ENCODE peak calls at places on chromosomes 2 and 18, in four cellular contexts. One of them, this sample, is unnamed.

GRCh38 chr2:129923265-129924141 is 56.0 kb upstream of the RAB6C start:
- DNase-seq in HepG2: peak
- DNase-seq in K562: peak
- DNase-seq in GM12878: no peak
- DNase-seq in this sample: peak

GRCh38 chr2:203859030-203859854 is 8.3 kb upstream of the CTLA4 start:
- DNase-seq in K562: no peak
- DNase-seq in HepG2: no peak
- DNase-seq in GM12878: no peak
- DNase-seq in this sample: no peak

GRCh38 chr18:74499633-74500032 is 3.5 kb downstream of the CNDP2 start:
- DNase-seq in K562: peak
- DNase-seq in HepG2: no peak
- DNase-seq in GM12878: peak
- DNase-seq in this sample: no peak

GRCh38 chr2:167862787-167863186 is 384.6 kb downstream of the STK39 start:
- DNase-seq in GM12878: peak
- DNase-seq in K562: no peak
- DNase-seq in HepG2: no peak
- DNase-seq in this sample: no peak

GRCh38 chr18:44870631-44871502 is 190.2 kb downstream of the SETBP1 start:
- DNase-seq in GM12878: no peak
- DNase-seq in HepG2: no peak
- DNase-seq in K562: no peak
- DNase-seq in this sample: peak

GRCh38 chr2:223469270-223470057 is 132.7 kb downstream of the SCG2 start:
- DNase-seq in HepG2: no peak
- DNase-seq in K562: no peak
- DNase-seq in GM12878: no peak
- DNase-seq in this sample: no peak

GRCh38 chr18:59079264-59079972 is 60.3 kb upstream of the SEC11C start:
- DNase-seq in HepG2: no peak
- DNase-seq in K562: no peak
- DNase-seq in GM12878: no peak
- DNase-seq in this sample: no peak

GRCh38 chr2:227822416-227823003 is 8.9 kb downstream of the CCL20 start:
- DNase-seq in HepG2: peak
- DNase-seq in GM12878: no peak
- DNase-seq in K562: no peak
- DNase-seq in this sample: no peak

GRCh38 chr2:88006912-88007439 is 9.4 kb downstream of the RNU2-63P start:
- DNase-seq in GM12878: no peak
- DNase-seq in HepG2: no peak
- DNase-seq in K562: no peak
- DNase-seq in this sample: no peak

GRCh38 chr18:43129946-43130523 is 14.6 kb upstream of the RIT2 start:
- DNase-seq in HepG2: no peak
- DNase-seq in K562: no peak
- DNase-seq in GM12878: no peak
- DNase-seq in this sample: peak

GRCh38 chr2:112301171-112301584 is 25.8 kb downstream of the ZC3H6 start:
- DNase-seq in K562: no peak
- DNase-seq in HepG2: peak
- DNase-seq in GM12878: no peak
- DNase-seq in this sample: no peak

GRCh38 chr18:52465391-52465790 is 125.4 kb downstream of the DCC start:
- DNase-seq in K562: no peak
- DNase-seq in HepG2: no peak
- DNase-seq in GM12878: no peak
- DNase-seq in this sample: no peak

GRCh38 chr2:138180691-138181386 is 216.6 kb downstream of the HNMT start:
- DNase-seq in HepG2: peak
- DNase-seq in GM12878: no peak
- DNase-seq in K562: no peak
- DNase-seq in this sample: peak

GRCh38 chr2:36965751-36966369 is 476 bp downstream of the STRN start:
- DNase-seq in GM12878: no peak
- DNase-seq in K562: peak
- DNase-seq in HepG2: no peak
- DNase-seq in this sample: peak

GRCh38 chr2:66575625-66576371 is 140.9 kb downstream of the MEIS1 start:
- DNase-seq in HepG2: no peak
- DNase-seq in K562: no peak
- DNase-seq in GM12878: no peak
- DNase-seq in this sample: peak

GRCh38 chr2:16684676-16685339 is 19.2 kb upstream of the CYRIA start:
- DNase-seq in GM12878: no peak
- DNase-seq in HepG2: no peak
- DNase-seq in K562: no peak
- DNase-seq in this sample: no peak

GRCh38 chr2:3114406-3115185 is 263.0 kb downstream of the EIPR1 start:
- DNase-seq in HepG2: no peak
- DNase-seq in GM12878: no peak
- DNase-seq in K562: no peak
- DNase-seq in this sample: no peak

GRCh38 chr2:53058526-53058925 is 709.1 kb upstream of the CHAC2 start:
- DNase-seq in GM12878: no peak
- DNase-seq in HepG2: no peak
- DNase-seq in K562: no peak
- DNase-seq in this sample: no peak

GRCh38 chr2:63257473-63257872 is 206.8 kb downstream of the OTX1 start:
- DNase-seq in GM12878: peak
- DNase-seq in HepG2: no peak
- DNase-seq in K562: no peak
- DNase-seq in this sample: no peak

GRCh38 chr18:23617412-23618009 is 31.2 kb upstream of the NPC1 start:
- DNase-seq in K562: no peak
- DNase-seq in GM12878: peak
- DNase-seq in HepG2: no peak
- DNase-seq in this sample: no peak

GRCh38 chr2:1887915-1888314 is 143.6 kb upstream of the PXDN start:
- DNase-seq in GM12878: no peak
- DNase-seq in HepG2: no peak
- DNase-seq in K562: no peak
- DNase-seq in this sample: no peak

GRCh38 chr2:46202987-46203386 is 94.2 kb upstream of the EPAS1 start:
- DNase-seq in K562: no peak
- DNase-seq in GM12878: no peak
- DNase-seq in HepG2: no peak
- DNase-seq in this sample: no peak

GRCh38 chr2:134988994-134989605 is 58.1 kb downstream of the MAP3K19 start:
- DNase-seq in HepG2: peak
- DNase-seq in K562: peak
- DNase-seq in GM12878: no peak
- DNase-seq in this sample: peak

GRCh38 chr18:31657823-31658669 is 26.3 kb downstream of the B4GALT6 start:
- DNase-seq in HepG2: no peak
- DNase-seq in GM12878: peak
- DNase-seq in K562: no peak
- DNase-seq in this sample: no peak

GRCh38 chr2:65300772-65301711 is 73.4 kb downstream of the ACTR2 start:
- DNase-seq in K562: no peak
- DNase-seq in GM12878: peak
- DNase-seq in HepG2: peak
- DNase-seq in this sample: no peak

GRCh38 chr2:207768168-207768890 is 1.4 kb downstream of the FZD5 start:
- DNase-seq in HepG2: peak
- DNase-seq in GM12878: no peak
- DNase-seq in K562: no peak
- DNase-seq in this sample: peak

GRCh38 chr18:48562075-48562474 is 23.2 kb downstream of the CTIF start:
- DNase-seq in GM12878: no peak
- DNase-seq in K562: no peak
- DNase-seq in HepG2: no peak
- DNase-seq in this sample: no peak

GRCh38 chr18:48560491-48560890 is 21.7 kb downstream of the CTIF start:
- DNase-seq in K562: no peak
- DNase-seq in HepG2: no peak
- DNase-seq in GM12878: no peak
- DNase-seq in this sample: no peak

GRCh38 chr18:48565105-48565504 is 26.3 kb downstream of the CTIF start:
- DNase-seq in HepG2: no peak
- DNase-seq in K562: no peak
- DNase-seq in GM12878: no peak
- DNase-seq in this sample: no peak

GRCh38 chr18:48564139-48564538 is 25.3 kb downstream of the CTIF start:
- DNase-seq in K562: no peak
- DNase-seq in GM12878: no peak
- DNase-seq in HepG2: no peak
- DNase-seq in this sample: no peak

DNA sequence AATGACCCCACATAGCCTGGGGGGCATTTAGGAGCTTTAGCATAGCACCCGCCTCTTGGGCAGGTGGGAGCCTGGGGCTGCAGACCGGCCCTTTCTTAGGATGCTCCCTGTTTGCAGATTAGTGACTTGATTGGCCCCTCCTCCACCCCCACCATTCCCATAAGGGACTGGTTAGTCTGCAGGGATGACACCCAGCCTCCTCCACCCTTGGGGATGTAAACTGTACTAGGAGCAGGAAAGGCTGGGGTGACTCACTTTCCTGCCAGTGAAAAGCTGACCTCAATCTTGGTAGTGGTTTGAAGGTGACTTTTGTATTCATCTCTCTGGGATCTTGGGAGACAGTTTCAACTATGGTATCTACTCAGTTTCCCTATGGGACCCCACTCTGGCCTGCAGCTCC is 24.2 kb downstream of the CTIF start:
- DNase-seq in GM12878: no peak
- DNase-seq in HepG2: no peak
- DNase-seq in K562: peak
- DNase-seq in this sample: no peak
- TF ChIP-seq FOXM1 in GM12878: no peak
- TF ChIP-seq FOXM1 in HepG2: no peak
- TF ChIP-seq FOXM1 in K562: no peak
- TF ChIP-seq FOXM1 in this sample: no peak

GRCh38 chr2:200747668-200748618 is 63.8 kb upstream of the BZW1 start:
- DNase-seq in GM12878: no peak
- DNase-seq in HepG2: peak
- DNase-seq in K562: no peak
- DNase-seq in this sample: no peak
- H3K27ac ChIP-seq in GM12878: no peak
- H3K27ac ChIP-seq in HepG2: peak
- H3K27ac ChIP-seq in K562: no peak
- H3K27ac ChIP-seq in this sample: no peak

GRCh38 chr18:63336366-63337099 is 17.0 kb upstream of the BCL2 start:
- DNase-seq in GM12878: no peak
- DNase-seq in HepG2: peak
- DNase-seq in K562: no peak
- DNase-seq in this sample: no peak
- TF ChIP-seq FOXM1 in GM12878: no peak
- TF ChIP-seq FOXM1 in HepG2: no peak
- TF ChIP-seq FOXM1 in K562: no peak
- TF ChIP-seq FOXM1 in this sample: no peak

GRCh38 chr2:240589850-240590525 is 3.5 kb downstream of the CAPN10 start:
- DNase-seq in K562: no peak
- DNase-seq in HepG2: no peak
- DNase-seq in GM12878: no peak
- DNase-seq in this sample: no peak
- H3K27ac ChIP-seq in K562: no peak
- H3K27ac ChIP-seq in HepG2: no peak
- H3K27ac ChIP-seq in GM12878: no peak
- H3K27ac ChIP-seq in this sample: no peak

DNA sequence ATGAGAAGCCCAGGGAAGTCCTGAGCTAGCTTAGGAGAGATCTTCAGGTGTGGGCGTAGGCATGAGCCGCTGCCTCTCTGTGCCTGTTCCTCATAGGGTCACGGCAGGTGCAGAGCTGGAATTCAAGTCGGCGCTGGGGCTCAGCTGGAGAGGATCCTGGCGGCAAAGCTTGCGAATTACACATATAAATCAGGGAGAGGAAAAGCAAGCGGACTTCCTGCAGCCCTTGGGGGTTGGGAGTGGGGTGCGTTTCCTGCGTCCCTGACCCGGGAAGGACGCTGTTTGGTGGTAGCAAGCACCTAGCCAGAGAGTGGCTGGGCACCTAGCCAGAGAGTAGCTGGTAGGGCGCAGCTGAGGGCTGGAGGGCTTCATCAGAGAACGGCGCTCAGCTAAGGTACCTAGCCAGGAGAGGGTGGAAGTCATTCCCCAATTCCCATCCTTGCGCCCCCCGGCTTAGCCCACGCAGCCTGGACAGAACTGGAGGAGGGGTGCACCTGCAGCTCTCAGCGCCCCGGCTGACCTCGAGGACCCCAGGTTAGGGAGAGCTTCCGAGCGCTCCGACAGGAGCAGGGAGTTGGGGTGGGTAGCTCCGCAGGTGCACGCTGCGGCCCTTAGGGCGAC is 459 bp upstream of the EFR3B start:
- DNase-seq in K562: peak
- DNase-seq in HepG2: peak
- DNase-seq in GM12878: no peak
- DNase-seq in this sample: peak
- TF ChIP-seq FOXM1 in K562: no peak
- TF ChIP-seq FOXM1 in HepG2: no peak
- TF ChIP-seq FOXM1 in GM12878: no peak
- TF ChIP-seq FOXM1 in this sample: no peak

GRCh38 chr2:73855526-73855925 is 26.8 kb downstream of the STAMBP start:
- DNase-seq in GM12878: no peak
- DNase-seq in HepG2: no peak
- DNase-seq in K562: no peak
- DNase-seq in this sample: no peak

GRCh38 chr2:73852020-73852419 is 23.3 kb downstream of the STAMBP start:
- DNase-seq in HepG2: no peak
- DNase-seq in GM12878: no peak
- DNase-seq in K562: no peak
- DNase-seq in this sample: no peak

GRCh38 chr2:73851274-73851673 is 22.5 kb downstream of the STAMBP start:
- DNase-seq in GM12878: no peak
- DNase-seq in HepG2: no peak
- DNase-seq in K562: no peak
- DNase-seq in this sample: no peak

DNA sequence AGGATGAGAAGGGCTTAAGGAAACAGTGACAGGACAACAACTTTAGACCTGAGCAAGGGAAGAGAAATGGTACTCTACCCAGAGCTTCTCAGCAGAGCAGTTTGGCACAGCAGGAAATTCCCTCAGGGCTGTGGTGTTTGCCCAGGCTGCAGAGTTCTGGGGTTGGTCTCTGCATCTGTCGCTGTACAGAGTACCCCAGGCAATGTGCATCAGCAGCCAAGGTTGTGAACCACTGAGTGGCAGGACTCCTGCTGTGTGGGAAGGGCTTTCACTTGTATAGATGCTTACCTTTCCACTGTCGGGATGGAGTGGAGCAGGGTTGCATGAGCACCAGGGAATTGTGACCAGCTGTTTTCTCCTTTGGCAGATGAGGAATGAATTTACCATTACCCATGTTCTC is 21.2 kb downstream of the STAMBP start:
- DNase-seq in HepG2: no peak
- DNase-seq in K562: no peak
- DNase-seq in GM12878: no peak
- DNase-seq in this sample: no peak
- H3K27ac ChIP-seq in HepG2: no peak
- H3K27ac ChIP-seq in K562: no peak
- H3K27ac ChIP-seq in GM12878: no peak
- H3K27ac ChIP-seq in this sample: no peak

GRCh38 chr2:26000561-26001211 is 18.4 kb upstream of the KIF3C start:
- DNase-seq in K562: no peak
- DNase-seq in HepG2: peak
- DNase-seq in GM12878: no peak
- DNase-seq in this sample: no peak
- TF ChIP-seq FOXM1 in K562: no peak
- TF ChIP-seq FOXM1 in HepG2: no peak
- TF ChIP-seq FOXM1 in GM12878: no peak
- TF ChIP-seq FOXM1 in this sample: no peak

This sample was measured in SK-N-SH.